ENCODE peak calls at places on chromosomes 2 and 18, in ten cellular contexts. One of them, this sample, is unnamed. For H3K27me3, the result is how much of the 10 kb centered on the place peaks cover.

GRCh38 chr2:133570547-133570946 is 2.3 kb upstream of the NCKAP5 start:
- DNase-seq in H1: no peak
- DNase-seq in lower lobe of right lung: no peak
- DNase-seq in psoas muscle: no peak
- DNase-seq in PC-9: no peak
- DNase-seq in foreskin keratinocyte: no peak
- DNase-seq in CD4-positive, alpha-beta T cell: no peak
- DNase-seq in adrenal gland: no peak
- DNase-seq in brain microvascular endothelial cell: no peak
- DNase-seq in sigmoid colon: no peak
- DNase-seq in this sample: no peak

GRCh38 chr18:75530548-75531211 is 103.2 kb upstream of the SMIM21 start:
- DNase-seq in H1: no peak
- DNase-seq in lower lobe of right lung: no peak
- DNase-seq in psoas muscle: no peak
- DNase-seq in PC-9: no peak
- DNase-seq in foreskin keratinocyte: no peak
- DNase-seq in CD4-positive, alpha-beta T cell: no peak
- DNase-seq in adrenal gland: no peak
- DNase-seq in brain microvascular endothelial cell: no peak
- DNase-seq in sigmoid colon: no peak
- DNase-seq in this sample: no peak

GRCh38 chr2:200479617-200480292 is 30.1 kb downstream of the KCTD18 start:
- DNase-seq in H1: no peak
- DNase-seq in lower lobe of right lung: no peak
- DNase-seq in psoas muscle: no peak
- DNase-seq in PC-9: peak
- DNase-seq in foreskin keratinocyte: peak
- DNase-seq in CD4-positive, alpha-beta T cell: no peak
- DNase-seq in adrenal gland: no peak
- DNase-seq in brain microvascular endothelial cell: peak
- DNase-seq in sigmoid colon: peak
- DNase-seq in this sample: peak

GRCh38 chr2:104052341-104052740 is 801.6 kb upstream of the POU3F3 start:
- DNase-seq in H1: no peak
- DNase-seq in lower lobe of right lung: no peak
- DNase-seq in psoas muscle: no peak
- DNase-seq in PC-9: no peak
- DNase-seq in foreskin keratinocyte: no peak
- DNase-seq in CD4-positive, alpha-beta T cell: no peak
- DNase-seq in adrenal gland: no peak
- DNase-seq in brain microvascular endothelial cell: no peak
- DNase-seq in sigmoid colon: no peak
- DNase-seq in this sample: no peak

GRCh38 chr2:170362313-170362795 is 184.4 kb downstream of the MYO3B start:
- DNase-seq in H1: no peak
- DNase-seq in lower lobe of right lung: no peak
- DNase-seq in psoas muscle: no peak
- DNase-seq in PC-9: no peak
- DNase-seq in foreskin keratinocyte: no peak
- DNase-seq in CD4-positive, alpha-beta T cell: no peak
- DNase-seq in adrenal gland: no peak
- DNase-seq in brain microvascular endothelial cell: no peak
- DNase-seq in sigmoid colon: no peak
- DNase-seq in this sample: no peak

GRCh38 chr2:47046271-47046670 is 108.8 kb downstream of the STPG4 start:
- DNase-seq in H1: no peak
- DNase-seq in lower lobe of right lung: no peak
- DNase-seq in psoas muscle: no peak
- DNase-seq in PC-9: no peak
- DNase-seq in foreskin keratinocyte: no peak
- DNase-seq in CD4-positive, alpha-beta T cell: no peak
- DNase-seq in adrenal gland: no peak
- DNase-seq in brain microvascular endothelial cell: no peak
- DNase-seq in sigmoid colon: no peak
- DNase-seq in this sample: no peak

GRCh38 chr18:59249186-59249774 is 24.0 kb downstream of the RAX start:
- DNase-seq in H1: peak
- DNase-seq in lower lobe of right lung: no peak
- DNase-seq in psoas muscle: no peak
- DNase-seq in PC-9: peak
- DNase-seq in foreskin keratinocyte: peak
- DNase-seq in CD4-positive, alpha-beta T cell: no peak
- DNase-seq in adrenal gland: peak
- DNase-seq in brain microvascular endothelial cell: peak
- DNase-seq in sigmoid colon: no peak
- DNase-seq in this sample: peak

GRCh38 chr18:75111673-75112485 is 97.1 kb downstream of the PTGR3 start:
- DNase-seq in H1: peak
- DNase-seq in lower lobe of right lung: no peak
- DNase-seq in psoas muscle: no peak
- DNase-seq in PC-9: no peak
- DNase-seq in foreskin keratinocyte: peak
- DNase-seq in CD4-positive, alpha-beta T cell: no peak
- DNase-seq in adrenal gland: no peak
- DNase-seq in brain microvascular endothelial cell: no peak
- DNase-seq in sigmoid colon: no peak
- DNase-seq in this sample: no peak

GRCh38 chr2:100107911-100108647 is 34.3 kb downstream of the AFF3 start:
- DNase-seq in H1: no peak
- DNase-seq in lower lobe of right lung: no peak
- DNase-seq in psoas muscle: no peak
- DNase-seq in PC-9: no peak
- DNase-seq in foreskin keratinocyte: no peak
- DNase-seq in CD4-positive, alpha-beta T cell: no peak
- DNase-seq in adrenal gland: no peak
- DNase-seq in brain microvascular endothelial cell: no peak
- DNase-seq in sigmoid colon: no peak
- DNase-seq in this sample: no peak

GRCh38 chr18:48800479-48800876 is 150.3 kb downstream of the SMAD7 start:
- DNase-seq in H1: peak
- DNase-seq in lower lobe of right lung: peak
- DNase-seq in psoas muscle: peak
- DNase-seq in PC-9: no peak
- DNase-seq in foreskin keratinocyte: no peak
- DNase-seq in CD4-positive, alpha-beta T cell: no peak
- DNase-seq in adrenal gland: no peak
- DNase-seq in brain microvascular endothelial cell: no peak
- DNase-seq in sigmoid colon: no peak
- DNase-seq in this sample: no peak

GRCh38 chr2:168029071-168029470 is 218.3 kb downstream of the STK39 start:
- DNase-seq in H1: no peak
- DNase-seq in lower lobe of right lung: no peak
- DNase-seq in psoas muscle: no peak
- DNase-seq in PC-9: no peak
- DNase-seq in foreskin keratinocyte: no peak
- DNase-seq in CD4-positive, alpha-beta T cell: no peak
- DNase-seq in adrenal gland: no peak
- DNase-seq in brain microvascular endothelial cell: no peak
- DNase-seq in sigmoid colon: no peak
- DNase-seq in this sample: no peak

GRCh38 chr2:98909381-98910211 is 26.4 kb downstream of the CRACDL start:
- DNase-seq in H1: peak
- DNase-seq in lower lobe of right lung: peak
- DNase-seq in psoas muscle: peak
- DNase-seq in PC-9: peak
- DNase-seq in foreskin keratinocyte: peak
- DNase-seq in CD4-positive, alpha-beta T cell: no peak
- DNase-seq in adrenal gland: no peak
- DNase-seq in brain microvascular endothelial cell: peak
- DNase-seq in sigmoid colon: no peak
- DNase-seq in this sample: peak

GRCh38 chr2:157307021-157307420 is 18.6 kb downstream of the ERMN start:
- DNase-seq in H1: no peak
- DNase-seq in lower lobe of right lung: no peak
- DNase-seq in psoas muscle: no peak
- DNase-seq in PC-9: no peak
- DNase-seq in foreskin keratinocyte: no peak
- DNase-seq in CD4-positive, alpha-beta T cell: no peak
- DNase-seq in adrenal gland: no peak
- DNase-seq in brain microvascular endothelial cell: no peak
- DNase-seq in sigmoid colon: no peak
- DNase-seq in this sample: no peak

GRCh38 chr18:5452943-5453342 is 90.9 kb downstream of the EPB41L3 start:
- DNase-seq in H1: no peak
- DNase-seq in lower lobe of right lung: no peak
- DNase-seq in psoas muscle: no peak
- DNase-seq in PC-9: no peak
- DNase-seq in foreskin keratinocyte: no peak
- DNase-seq in CD4-positive, alpha-beta T cell: no peak
- DNase-seq in adrenal gland: peak
- DNase-seq in brain microvascular endothelial cell: no peak
- DNase-seq in sigmoid colon: no peak
- DNase-seq in this sample: no peak

DNA sequence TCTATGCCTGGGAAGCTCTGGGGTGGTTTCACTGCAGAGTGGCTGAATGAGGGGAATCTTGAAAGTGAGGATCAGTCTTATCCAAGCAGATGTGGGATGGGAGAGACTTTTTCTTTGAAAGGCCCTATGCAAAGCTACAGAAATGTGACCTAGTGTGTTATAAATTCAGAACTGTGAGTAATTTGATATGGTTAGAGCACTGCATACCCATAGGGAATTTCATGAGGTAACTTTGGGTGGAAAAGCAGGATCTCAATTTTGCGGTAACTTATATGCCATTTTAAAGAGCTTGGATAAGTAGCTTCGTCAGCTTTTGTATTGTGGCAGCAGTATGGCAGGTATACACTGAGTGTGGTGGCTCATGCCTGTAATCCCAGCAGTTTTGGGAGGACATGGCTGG is 40.9 kb downstream of the GULP1 start:
- DNase-seq in H1: no peak
- DNase-seq in lower lobe of right lung: no peak
- DNase-seq in psoas muscle: no peak
- DNase-seq in PC-9: no peak
- DNase-seq in foreskin keratinocyte: no peak
- DNase-seq in CD4-positive, alpha-beta T cell: no peak
- DNase-seq in adrenal gland: no peak
- DNase-seq in brain microvascular endothelial cell: no peak
- DNase-seq in sigmoid colon: no peak
- DNase-seq in this sample: no peak
- H3K27me3 ChIP-seq in H1: under half
- H3K27me3 ChIP-seq in lower lobe of right lung: under half
- H3K27me3 ChIP-seq in psoas muscle: under half
- H3K27me3 ChIP-seq in PC-9: under half
- H3K27me3 ChIP-seq in foreskin keratinocyte: under half
- H3K27me3 ChIP-seq in CD4-positive, alpha-beta T cell: under half
- H3K27me3 ChIP-seq in adrenal gland: under half
- H3K27me3 ChIP-seq in brain microvascular endothelial cell: under half
- H3K27me3 ChIP-seq in sigmoid colon: under half
- H3K27me3 ChIP-seq in this sample: under half

DNA sequence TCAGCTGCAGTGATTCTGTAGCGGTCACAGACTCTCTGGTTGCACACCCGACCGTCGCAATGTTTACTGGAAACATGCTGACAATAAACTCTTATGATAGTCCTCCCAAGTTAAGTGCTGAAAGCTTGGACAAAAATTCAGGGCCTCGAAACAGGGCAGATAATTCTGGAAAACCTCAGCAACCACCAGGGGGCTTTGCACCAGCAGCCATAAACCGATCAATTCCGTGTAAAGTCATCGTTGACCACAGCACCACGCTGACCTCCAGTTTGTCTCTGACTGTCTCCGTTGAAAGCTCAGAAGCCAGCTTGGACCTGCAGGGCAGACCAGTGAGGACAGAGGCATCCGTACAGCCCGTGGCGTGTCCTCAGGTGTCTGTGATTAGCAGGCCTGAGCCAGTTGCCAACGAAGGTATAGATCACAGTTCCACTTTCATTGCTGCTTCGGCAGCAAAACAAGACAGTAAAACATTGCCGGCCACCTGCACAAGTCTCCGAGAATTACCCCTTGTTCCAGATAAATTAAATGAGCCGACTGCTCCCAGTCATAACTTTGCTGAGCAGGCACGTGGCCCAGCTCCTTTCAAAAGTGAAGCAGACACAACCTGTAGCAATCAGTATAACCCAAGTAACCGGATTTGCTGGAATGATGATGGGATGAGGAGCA is 166.1 kb downstream of the ASXL3 start:
- DNase-seq in H1: no peak
- DNase-seq in lower lobe of right lung: no peak
- DNase-seq in psoas muscle: no peak
- DNase-seq in PC-9: no peak
- DNase-seq in foreskin keratinocyte: no peak
- DNase-seq in CD4-positive, alpha-beta T cell: no peak
- DNase-seq in adrenal gland: no peak
- DNase-seq in brain microvascular endothelial cell: no peak
- DNase-seq in sigmoid colon: no peak
- DNase-seq in this sample: no peak
- TF ChIP-seq CTCF in H1: peak
- TF ChIP-seq CTCF in lower lobe of right lung: no peak
- TF ChIP-seq CTCF in psoas muscle: no peak
- TF ChIP-seq CTCF in PC-9: no peak
- TF ChIP-seq CTCF in foreskin keratinocyte: no peak
- TF ChIP-seq CTCF in CD4-positive, alpha-beta T cell: no peak
- TF ChIP-seq CTCF in adrenal gland: no peak
- TF ChIP-seq CTCF in brain microvascular endothelial cell: peak
- TF ChIP-seq CTCF in sigmoid colon: no peak
- TF ChIP-seq CTCF in this sample: no peak

DNA sequence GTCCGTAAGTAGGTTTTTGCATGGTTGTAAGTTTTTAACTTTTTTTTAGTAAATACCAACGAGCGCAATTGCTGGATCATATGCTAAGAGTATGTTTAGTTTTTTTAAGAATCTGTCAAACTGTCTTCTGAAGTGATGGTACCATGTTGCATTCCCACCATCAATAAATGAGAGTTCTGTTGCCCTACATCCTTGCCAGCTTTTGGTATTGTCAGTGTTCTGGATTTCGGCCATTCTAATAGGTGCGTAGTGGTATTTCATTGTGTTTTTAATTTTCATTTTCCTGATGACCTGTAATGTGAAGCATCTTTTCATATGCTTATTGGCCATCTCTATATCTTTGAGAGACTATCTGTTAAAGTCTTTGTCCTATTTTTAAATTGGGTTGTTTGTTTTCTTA is 114.3 kb downstream of the LDLRAD4 start:
- DNase-seq in H1: no peak
- DNase-seq in lower lobe of right lung: no peak
- DNase-seq in psoas muscle: no peak
- DNase-seq in PC-9: no peak
- DNase-seq in foreskin keratinocyte: no peak
- DNase-seq in CD4-positive, alpha-beta T cell: no peak
- DNase-seq in adrenal gland: no peak
- DNase-seq in brain microvascular endothelial cell: no peak
- DNase-seq in sigmoid colon: no peak
- DNase-seq in this sample: no peak
- H3K27me3 ChIP-seq in H1: under half
- H3K27me3 ChIP-seq in lower lobe of right lung: under half
- H3K27me3 ChIP-seq in psoas muscle: under half
- H3K27me3 ChIP-seq in PC-9: under half
- H3K27me3 ChIP-seq in foreskin keratinocyte: under half
- H3K27me3 ChIP-seq in CD4-positive, alpha-beta T cell: under half
- H3K27me3 ChIP-seq in adrenal gland: under half
- H3K27me3 ChIP-seq in brain microvascular endothelial cell: under half
- H3K27me3 ChIP-seq in sigmoid colon: under half
- H3K27me3 ChIP-seq in this sample: under half

DNA sequence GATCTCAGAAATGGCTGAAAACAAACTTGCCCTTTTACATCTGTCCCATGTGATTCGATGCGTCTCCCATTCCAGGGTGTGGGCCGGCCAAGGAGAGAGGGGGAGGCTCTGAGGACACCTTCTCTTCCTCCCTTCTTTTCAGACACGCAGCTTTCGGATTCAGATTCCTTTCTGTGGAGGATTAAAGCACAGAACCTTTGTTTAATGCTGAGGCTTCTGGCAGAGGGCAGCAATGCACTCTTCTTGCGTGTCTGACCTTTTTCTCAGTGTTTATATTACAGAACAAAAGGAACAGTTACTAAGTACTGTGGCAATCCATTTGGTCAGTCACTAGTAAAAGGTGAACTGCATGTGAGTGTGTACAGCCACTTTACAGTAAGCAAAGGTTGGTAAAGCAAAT is 268.9 kb upstream of the CCDC68 start:
- DNase-seq in H1: no peak
- DNase-seq in lower lobe of right lung: no peak
- DNase-seq in psoas muscle: no peak
- DNase-seq in PC-9: no peak
- DNase-seq in foreskin keratinocyte: no peak
- DNase-seq in CD4-positive, alpha-beta T cell: no peak
- DNase-seq in adrenal gland: no peak
- DNase-seq in brain microvascular endothelial cell: no peak
- DNase-seq in sigmoid colon: no peak
- DNase-seq in this sample: no peak
- TF ChIP-seq CTCF in H1: no peak
- TF ChIP-seq CTCF in lower lobe of right lung: no peak
- TF ChIP-seq CTCF in psoas muscle: no peak
- TF ChIP-seq CTCF in PC-9: no peak
- TF ChIP-seq CTCF in foreskin keratinocyte: no peak
- TF ChIP-seq CTCF in CD4-positive, alpha-beta T cell: no peak
- TF ChIP-seq CTCF in adrenal gland: no peak
- TF ChIP-seq CTCF in brain microvascular endothelial cell: no peak
- TF ChIP-seq CTCF in sigmoid colon: no peak
- TF ChIP-seq CTCF in this sample: peak